ENCODE peak calls at places on chromosome 4, in nine cellular contexts. G is heart right ventricle, N is astrocyte of the spinal cord, V is A673, T is choroid plexus epithelial cell, C is HCT116, K is upper lobe of right lung, Y is psoas muscle, W is pancreas. O is an unnamed sample.
A peak's percentile ranks its signal among the peaks of the same experiment; 100 is the strongest.

GRCh38 chr4:118842055-118842454 is 6.1 kb upstream of the SEC24D start:
- DNase-seq in G (no peak), N (peak; percentile 73), V (no peak), T (no peak), C (peak; percentile 68), K (no peak), Y (no peak), W (no peak), O (peak; percentile 27)

GRCh38 chr4:95068401-95068800 is 310.6 kb downstream of the BMPR1B start:
- DNase-seq in G (no peak), N (no peak), V (no peak), T (no peak), C (no peak), K (no peak), Y (no peak), W (no peak), O (no peak)

GRCh38 chr4:42512226-42512625 is 114.9 kb downstream of the SHISA3 start:
- DNase-seq in G (no peak), N (no peak), V (no peak), T (no peak), C (no peak), K (no peak), Y (no peak), W (no peak), O (no peak)

GRCh38 chr4:174222266-174222872 is 61.1 kb downstream of the FBXO8 start:
- DNase-seq in G (no peak), N (peak; percentile 29), V (peak; percentile 53), T (peak; percentile 60), C (peak; percentile 13), K (no peak), Y (no peak), W (no peak), O (peak; percentile 29)

GRCh38 chr4:111678466-111678865 is 466.8 kb upstream of the FAM241A start:
- DNase-seq in G (no peak), N (peak; percentile 53), V (peak; percentile 46), T (peak; percentile 35), C (no peak), K (no peak), Y (no peak), W (no peak), O (no peak)

GRCh38 chr4:174631901-174632758 is 109.8 kb upstream of the HPGD start:
- DNase-seq in G (no peak), N (peak; percentile 58), V (peak; percentile 75), T (peak; percentile 76), C (peak; percentile 24), K (no peak), Y (no peak), W (no peak), O (peak; percentile 40)

GRCh38 chr4:97366661-97367060 is 776.6 kb downstream of the STPG2 start:
- DNase-seq in G (no peak), N (no peak), V (no peak), T (peak; percentile 8), C (no peak), K (no peak), Y (no peak), W (no peak), O (no peak)

GRCh38 chr4:177951026-177951425 is 508.8 kb upstream of the AGA start:
- DNase-seq in G (no peak), N (no peak), V (no peak), T (no peak), C (no peak), K (no peak), Y (no peak), W (no peak), O (no peak)

GRCh38 chr4:40261246-40262078 is 64.6 kb downstream of the RHOH start:
- DNase-seq in G (no peak), N (no peak), V (no peak), T (no peak), C (no peak), K (no peak), Y (no peak), W (no peak), O (no peak)

GRCh38 chr4:184417802-184418511 is 56.4 kb downstream of the IRF2 start:
- DNase-seq in G (no peak), N (peak; percentile 86), V (peak; percentile 62), T (peak; percentile 86), C (peak; percentile 51), K (no peak), Y (no peak), W (no peak), O (peak; percentile 58)

GRCh38 chr4:142663828-142664227 is 182.3 kb downstream of the INPP4B start:
- DNase-seq in G (no peak), N (no peak), V (no peak), T (no peak), C (no peak), K (no peak), Y (no peak), W (no peak), O (no peak)

GRCh38 chr4:142893012-142893411 is 46.9 kb upstream of the INPP4B start:
- DNase-seq in G (no peak), N (no peak), V (no peak), T (no peak), C (no peak), K (no peak), Y (no peak), W (no peak), O (no peak)

DNA sequence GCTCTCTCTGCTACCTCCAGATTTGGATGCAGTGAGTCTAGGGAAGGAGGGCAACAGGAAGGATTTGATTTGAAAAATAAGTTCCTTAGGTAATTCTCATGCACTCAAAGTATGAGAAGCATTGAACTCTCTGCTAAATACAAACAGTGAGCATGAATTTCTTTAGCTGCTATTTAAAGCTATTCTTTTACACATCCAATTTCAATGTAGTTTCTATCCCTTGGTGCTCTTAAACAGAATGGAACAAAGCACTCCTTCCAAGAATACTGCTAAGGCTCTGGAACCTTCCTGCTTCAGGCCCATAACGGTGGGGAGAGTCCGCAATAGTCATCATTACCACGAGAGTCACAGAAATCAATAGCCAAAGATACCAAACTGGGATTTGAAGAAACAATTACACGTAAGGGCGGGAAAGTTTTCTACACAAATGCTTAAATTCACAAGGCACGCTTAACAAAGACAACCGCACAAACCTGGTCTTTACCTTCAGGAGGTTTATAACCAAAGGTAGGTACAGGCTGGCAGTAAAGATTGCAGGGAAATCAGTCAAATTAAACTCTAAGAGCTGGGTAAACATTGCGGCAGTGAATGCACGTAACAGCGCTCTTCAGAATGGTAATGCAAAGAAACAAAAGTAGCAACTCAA is 123.2 kb upstream of the NAP1L5 start:
- DNase-seq in G (no peak), N (no peak), V (no peak), T (no peak), C (no peak), K (no peak), Y (no peak), W (no peak), O (no peak)
- H3K4me3 ChIP-seq in G (peak overlapping the region; percentile 68), N (peak overlapping the region; percentile 70), V (no peak overlapping the region), T (peak overlapping the region; percentile 68), C (no peak overlapping the region), K (peak overlapping the region; percentile 65), Y (peak overlapping the region; percentile 77), W (peak overlapping the region; percentile 51), O (no peak overlapping the region)

DNA sequence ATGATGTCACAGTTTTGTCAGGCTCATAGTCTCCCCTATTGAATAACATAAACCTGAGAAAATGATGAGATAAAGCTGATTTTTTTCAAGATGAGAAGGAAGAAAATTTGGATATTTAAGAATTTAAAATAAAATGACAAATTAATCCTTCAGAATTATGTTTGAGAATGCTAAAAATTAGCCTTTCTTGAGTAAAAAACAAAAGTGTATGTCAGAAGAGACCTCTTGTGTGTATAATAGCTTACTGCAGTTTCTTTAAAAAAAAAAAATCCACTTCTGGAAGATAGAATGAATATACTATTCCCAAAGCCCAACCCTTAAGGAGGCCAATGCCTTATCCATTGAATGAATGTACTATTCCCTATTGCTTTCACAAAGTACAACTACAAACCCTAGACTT is 281.7 kb downstream of the RAPGEF2 start:
- DNase-seq in G (no peak), N (peak; percentile 32), V (peak; percentile 38), T (peak; percentile 37), C (no peak), K (no peak), Y (no peak), W (no peak), O (no peak)
- TF ChIP-seq CTCF in G (peak; percentile 23), N (peak; percentile 23), V (peak; percentile 48), T (peak; percentile 37), C (peak; percentile 6), K (no peak), Y (no peak), W (no peak), O (no peak)

GRCh38 chr4:167238226-167238625 is 3.9 kb upstream of the SPOCK3 start:
- DNase-seq in G (no peak), N (no peak), V (no peak), T (no peak), C (no peak), K (no peak), Y (no peak), W (no peak), O (no peak)

GRCh38 chr4:167233523-167234387 is 539 bp downstream of the SPOCK3 start:
- DNase-seq in G (no peak), N (peak; percentile 18), V (peak; percentile 2), T (peak; percentile 1), C (no peak), K (peak; percentile 57), Y (no peak), W (no peak), O (peak; percentile 2)

GRCh38 chr4:167232805-167233522 is 1.3 kb downstream of the SPOCK3 start:
- DNase-seq in G (no peak), N (no peak), V (no peak), T (no peak), C (no peak), K (no peak), Y (no peak), W (no peak), O (no peak)

GRCh38 chr4:167230744-167231143 is 3.5 kb downstream of the SPOCK3 start:
- DNase-seq in G (no peak), N (no peak), V (no peak), T (no peak), C (no peak), K (no peak), Y (no peak), W (no peak), O (no peak)

DNA sequence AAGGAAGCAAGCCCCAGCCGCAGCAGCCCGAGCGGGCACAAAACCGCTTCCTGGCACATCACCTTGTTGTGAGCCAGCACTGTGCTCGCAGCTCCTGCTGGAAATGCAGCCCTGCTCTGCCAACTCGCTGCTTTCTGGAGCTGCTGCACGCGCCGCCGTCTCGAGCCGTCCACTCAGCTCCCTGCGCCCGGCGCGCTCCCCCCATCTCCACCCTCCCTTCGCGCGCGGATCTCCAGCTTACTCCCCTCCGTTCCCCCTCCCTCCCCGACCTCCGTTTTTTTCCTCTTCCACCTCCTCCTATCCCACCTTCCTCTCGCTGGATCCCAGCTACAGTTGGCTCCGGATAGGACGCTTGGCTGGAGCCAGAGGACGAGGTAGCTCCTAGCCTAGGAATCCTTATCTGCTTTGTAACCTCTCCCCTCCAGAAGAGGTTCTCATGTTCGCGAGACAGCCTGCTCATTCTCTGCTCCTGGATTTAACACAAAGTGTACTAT is at the start of gene SPOCK3:
- DNase-seq in G (peak; percentile 21), N (peak; percentile 39), V (peak; percentile 31), T (peak; percentile 37), C (peak; percentile 18), K (peak; percentile 70), Y (peak; percentile 12), W (peak; percentile 5), O (peak; percentile 4)
- H3K4me3 ChIP-seq in G (peak within 1 kb of the TSS; percentile 44), N (peak within 1 kb of the TSS; percentile 65), V (peak within 1 kb of the TSS; percentile 37), T (peak within 1 kb of the TSS; percentile 54), C (peak within 1 kb of the TSS; percentile 75), K (peak within 1 kb of the TSS; percentile 35), Y (peak within 1 kb of the TSS; percentile 54), W (peak within 1 kb of the TSS; percentile 44), O (peak within 1 kb of the TSS; percentile 68)

DNA sequence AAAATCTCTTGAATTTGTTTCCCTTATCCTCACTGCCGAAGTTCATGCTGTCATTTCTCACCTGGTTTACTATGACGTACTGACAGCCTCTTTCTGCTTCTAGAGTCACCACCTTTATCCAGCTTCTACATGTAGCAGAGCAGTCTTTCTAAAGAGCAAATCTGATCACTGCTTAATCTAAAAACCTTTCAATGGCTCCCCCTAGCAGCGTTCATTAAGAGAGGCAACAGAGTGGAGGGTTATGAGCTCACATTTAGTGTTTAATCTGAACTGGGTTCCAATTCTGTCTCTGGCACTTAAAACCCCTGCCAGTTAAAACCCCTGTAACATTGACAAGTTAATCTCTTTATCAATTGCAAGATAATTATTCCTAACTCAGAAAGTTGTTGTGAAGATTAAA is 4.4 kb downstream of the RBPJ start:
- DNase-seq in G (no peak), N (peak; percentile 66), V (peak; percentile 59), T (peak; percentile 76), C (peak; percentile 35), K (no peak), Y (no peak), W (no peak), O (peak; percentile 43)
- TF ChIP-seq CTCF in G (no peak), N (peak; percentile 63), V (peak; percentile 64), T (peak; percentile 70), C (no peak), K (peak; percentile 24), Y (no peak), W (no peak), O (peak; percentile 67)

O was measured in brain microvascular endothelial cell.